ENCODE peak calls at places on chromosomes 5 and 9, in eight cellular contexts. One of them, this sample, is unnamed.

GRCh38 chr5:114726126-114726525 is 364.3 kb downstream of the KCNN2 start:
- DNase-seq in aorta: no peak
- DNase-seq in KBM-7: no peak
- DNase-seq in left lung: no peak
- DNase-seq in HCT116: no peak
- DNase-seq in type B pancreatic cell: no peak
- DNase-seq in progenitor cell of endocrine pancreas: no peak
- DNase-seq in left cardiac atrium: no peak
- DNase-seq in this sample: no peak

GRCh38 chr5:74953961-74954720 is 88.0 kb upstream of the FAM169A start:
- DNase-seq in aorta: no peak
- DNase-seq in KBM-7: no peak
- DNase-seq in left lung: no peak
- DNase-seq in HCT116: no peak
- DNase-seq in type B pancreatic cell: no peak
- DNase-seq in progenitor cell of endocrine pancreas: no peak
- DNase-seq in left cardiac atrium: no peak
- DNase-seq in this sample: no peak

GRCh38 chr5:78845487-78845886 is 139.6 kb downstream of the ARSB start:
- DNase-seq in aorta: no peak
- DNase-seq in KBM-7: no peak
- DNase-seq in left lung: no peak
- DNase-seq in HCT116: no peak
- DNase-seq in type B pancreatic cell: no peak
- DNase-seq in progenitor cell of endocrine pancreas: no peak
- DNase-seq in left cardiac atrium: no peak
- DNase-seq in this sample: no peak

GRCh38 chr5:138467711-138468132 is 2.4 kb downstream of the EGR1 start:
- DNase-seq in aorta: no peak
- DNase-seq in KBM-7: no peak
- DNase-seq in left lung: no peak
- DNase-seq in HCT116: no peak
- DNase-seq in type B pancreatic cell: no peak
- DNase-seq in progenitor cell of endocrine pancreas: no peak
- DNase-seq in left cardiac atrium: no peak
- DNase-seq in this sample: peak

GRCh38 chr5:169801781-169802180 is 164.7 kb downstream of the DOCK2 start:
- DNase-seq in aorta: no peak
- DNase-seq in KBM-7: no peak
- DNase-seq in left lung: no peak
- DNase-seq in HCT116: no peak
- DNase-seq in type B pancreatic cell: no peak
- DNase-seq in progenitor cell of endocrine pancreas: no peak
- DNase-seq in left cardiac atrium: no peak
- DNase-seq in this sample: no peak

GRCh38 chr5:83844320-83845068 is 123.8 kb upstream of the HAPLN1 start:
- DNase-seq in aorta: peak
- DNase-seq in KBM-7: peak
- DNase-seq in left lung: peak
- DNase-seq in HCT116: no peak
- DNase-seq in type B pancreatic cell: no peak
- DNase-seq in progenitor cell of endocrine pancreas: no peak
- DNase-seq in left cardiac atrium: peak
- DNase-seq in this sample: no peak

GRCh38 chr5:26948921-26949320 is 89.5 kb downstream of the CDH9 start:
- DNase-seq in aorta: no peak
- DNase-seq in KBM-7: no peak
- DNase-seq in left lung: no peak
- DNase-seq in HCT116: no peak
- DNase-seq in type B pancreatic cell: no peak
- DNase-seq in progenitor cell of endocrine pancreas: no peak
- DNase-seq in left cardiac atrium: no peak
- DNase-seq in this sample: no peak

GRCh38 chr5:3612561-3613175 is 17.0 kb downstream of the IRX1 start:
- DNase-seq in aorta: no peak
- DNase-seq in KBM-7: no peak
- DNase-seq in left lung: no peak
- DNase-seq in HCT116: no peak
- DNase-seq in type B pancreatic cell: no peak
- DNase-seq in progenitor cell of endocrine pancreas: no peak
- DNase-seq in left cardiac atrium: no peak
- DNase-seq in this sample: no peak

GRCh38 chr5:107254902-107255234 is 415.9 kb downstream of the EFNA5 start:
- DNase-seq in aorta: no peak
- DNase-seq in KBM-7: no peak
- DNase-seq in left lung: peak
- DNase-seq in HCT116: no peak
- DNase-seq in type B pancreatic cell: no peak
- DNase-seq in progenitor cell of endocrine pancreas: no peak
- DNase-seq in left cardiac atrium: no peak
- DNase-seq in this sample: no peak

GRCh38 chr9:113614843-113615648 is 151.5 kb downstream of the RGS3 start:
- DNase-seq in aorta: peak
- DNase-seq in KBM-7: no peak
- DNase-seq in left lung: no peak
- DNase-seq in HCT116: no peak
- DNase-seq in type B pancreatic cell: no peak
- DNase-seq in progenitor cell of endocrine pancreas: no peak
- DNase-seq in left cardiac atrium: peak
- DNase-seq in this sample: peak

GRCh38 chr5:72596956-72597355 is 89.7 kb upstream of the ZNF366 start:
- DNase-seq in aorta: no peak
- DNase-seq in KBM-7: no peak
- DNase-seq in left lung: no peak
- DNase-seq in HCT116: no peak
- DNase-seq in type B pancreatic cell: no peak
- DNase-seq in progenitor cell of endocrine pancreas: no peak
- DNase-seq in left cardiac atrium: no peak
- DNase-seq in this sample: no peak

GRCh38 chr5:9582406-9582805 is 36.5 kb upstream of the SEMA5A start:
- DNase-seq in aorta: no peak
- DNase-seq in KBM-7: no peak
- DNase-seq in left lung: no peak
- DNase-seq in HCT116: no peak
- DNase-seq in type B pancreatic cell: no peak
- DNase-seq in progenitor cell of endocrine pancreas: no peak
- DNase-seq in left cardiac atrium: no peak
- DNase-seq in this sample: no peak

GRCh38 chr9:99821187-99822095 is at the start of gene NR4A3:
- DNase-seq in aorta: peak
- DNase-seq in KBM-7: peak
- DNase-seq in left lung: peak
- DNase-seq in HCT116: peak
- DNase-seq in type B pancreatic cell: peak
- DNase-seq in progenitor cell of endocrine pancreas: peak
- DNase-seq in left cardiac atrium: peak
- DNase-seq in this sample: peak

GRCh38 chr5:115600771-115601170 is 1.5 kb downstream of the TICAM2 start:
- DNase-seq in aorta: no peak
- DNase-seq in KBM-7: no peak
- DNase-seq in left lung: no peak
- DNase-seq in HCT116: no peak
- DNase-seq in type B pancreatic cell: no peak
- DNase-seq in progenitor cell of endocrine pancreas: no peak
- DNase-seq in left cardiac atrium: no peak
- DNase-seq in this sample: no peak

GRCh38 chr5:35668794-35669193 is 51.1 kb downstream of the SPEF2 start:
- DNase-seq in aorta: no peak
- DNase-seq in KBM-7: peak
- DNase-seq in left lung: no peak
- DNase-seq in HCT116: no peak
- DNase-seq in type B pancreatic cell: no peak
- DNase-seq in progenitor cell of endocrine pancreas: no peak
- DNase-seq in left cardiac atrium: no peak
- DNase-seq in this sample: no peak

GRCh38 chr9:126947529-126947928 is 32.9 kb downstream of the RALGPS1 start:
- DNase-seq in aorta: no peak
- DNase-seq in KBM-7: no peak
- DNase-seq in left lung: no peak
- DNase-seq in HCT116: peak
- DNase-seq in type B pancreatic cell: no peak
- DNase-seq in progenitor cell of endocrine pancreas: no peak
- DNase-seq in left cardiac atrium: no peak
- DNase-seq in this sample: no peak

GRCh38 chr5:122228728-122229392 is 83.2 kb upstream of the SNCAIP start:
- DNase-seq in aorta: no peak
- DNase-seq in KBM-7: no peak
- DNase-seq in left lung: no peak
- DNase-seq in HCT116: no peak
- DNase-seq in type B pancreatic cell: no peak
- DNase-seq in progenitor cell of endocrine pancreas: no peak
- DNase-seq in left cardiac atrium: no peak
- DNase-seq in this sample: no peak

GRCh38 chr5:474826-475661 is 32.1 kb downstream of the EXOC3 start:
- DNase-seq in aorta: peak
- DNase-seq in KBM-7: no peak
- DNase-seq in left lung: peak
- DNase-seq in HCT116: no peak
- DNase-seq in type B pancreatic cell: no peak
- DNase-seq in progenitor cell of endocrine pancreas: no peak
- DNase-seq in left cardiac atrium: peak
- DNase-seq in this sample: peak

GRCh38 chr5:112124788-112125187 is 294.3 kb downstream of the EPB41L4A start:
- DNase-seq in aorta: no peak
- DNase-seq in KBM-7: peak
- DNase-seq in left lung: no peak
- DNase-seq in HCT116: no peak
- DNase-seq in type B pancreatic cell: no peak
- DNase-seq in progenitor cell of endocrine pancreas: no peak
- DNase-seq in left cardiac atrium: no peak
- DNase-seq in this sample: no peak

GRCh38 chr5:58240286-58240685 is 219.6 kb downstream of the PLK2 start:
- DNase-seq in aorta: no peak
- DNase-seq in KBM-7: no peak
- DNase-seq in left lung: no peak
- DNase-seq in HCT116: no peak
- DNase-seq in type B pancreatic cell: no peak
- DNase-seq in progenitor cell of endocrine pancreas: no peak
- DNase-seq in left cardiac atrium: no peak
- DNase-seq in this sample: no peak

GRCh38 chr9:93207326-93207814 is 23.4 kb downstream of the WNK2 start:
- DNase-seq in aorta: peak
- DNase-seq in KBM-7: no peak
- DNase-seq in left lung: peak
- DNase-seq in HCT116: no peak
- DNase-seq in type B pancreatic cell: no peak
- DNase-seq in progenitor cell of endocrine pancreas: no peak
- DNase-seq in left cardiac atrium: peak
- DNase-seq in this sample: peak

GRCh38 chr9:95171001-95171400 is 146.5 kb downstream of the FANCC start:
- DNase-seq in aorta: no peak
- DNase-seq in KBM-7: peak
- DNase-seq in left lung: no peak
- DNase-seq in HCT116: no peak
- DNase-seq in type B pancreatic cell: no peak
- DNase-seq in progenitor cell of endocrine pancreas: no peak
- DNase-seq in left cardiac atrium: no peak
- DNase-seq in this sample: no peak

GRCh38 chr5:96968074-96968473 is 32.2 kb downstream of the LNPEP start:
- DNase-seq in aorta: no peak
- DNase-seq in KBM-7: no peak
- DNase-seq in left lung: no peak
- DNase-seq in HCT116: peak
- DNase-seq in type B pancreatic cell: no peak
- DNase-seq in progenitor cell of endocrine pancreas: no peak
- DNase-seq in left cardiac atrium: no peak
- DNase-seq in this sample: no peak

GRCh38 chr5:11851965-11852745 is 52.1 kb downstream of the CTNND2 start:
- DNase-seq in aorta: no peak
- DNase-seq in KBM-7: no peak
- DNase-seq in left lung: no peak
- DNase-seq in HCT116: no peak
- DNase-seq in type B pancreatic cell: no peak
- DNase-seq in progenitor cell of endocrine pancreas: no peak
- DNase-seq in left cardiac atrium: no peak
- DNase-seq in this sample: no peak

GRCh38 chr5:143759368-143760136 is 52.4 kb upstream of the HMHB1 start:
- DNase-seq in aorta: no peak
- DNase-seq in KBM-7: no peak
- DNase-seq in left lung: no peak
- DNase-seq in HCT116: no peak
- DNase-seq in type B pancreatic cell: no peak
- DNase-seq in progenitor cell of endocrine pancreas: no peak
- DNase-seq in left cardiac atrium: no peak
- DNase-seq in this sample: no peak

GRCh38 chr5:87997662-87998061 is 271.0 kb downstream of the TMEM161B start:
- DNase-seq in aorta: no peak
- DNase-seq in KBM-7: no peak
- DNase-seq in left lung: no peak
- DNase-seq in HCT116: no peak
- DNase-seq in type B pancreatic cell: no peak
- DNase-seq in progenitor cell of endocrine pancreas: no peak
- DNase-seq in left cardiac atrium: no peak
- DNase-seq in this sample: no peak

GRCh38 chr5:76791461-76791860 is 27.4 kb upstream of the F2RL1 start:
- DNase-seq in aorta: no peak
- DNase-seq in KBM-7: no peak
- DNase-seq in left lung: no peak
- DNase-seq in HCT116: no peak
- DNase-seq in type B pancreatic cell: no peak
- DNase-seq in progenitor cell of endocrine pancreas: no peak
- DNase-seq in left cardiac atrium: no peak
- DNase-seq in this sample: no peak

GRCh38 chr9:6014668-6015270 is 655 bp downstream of the RANBP6 start:
- DNase-seq in aorta: no peak
- DNase-seq in KBM-7: no peak
- DNase-seq in left lung: no peak
- DNase-seq in HCT116: peak
- DNase-seq in type B pancreatic cell: no peak
- DNase-seq in progenitor cell of endocrine pancreas: no peak
- DNase-seq in left cardiac atrium: no peak
- DNase-seq in this sample: no peak

GRCh38 chr9:130630091-130630450 is 34.3 kb upstream of the PRDM12 start:
- DNase-seq in aorta: peak
- DNase-seq in KBM-7: no peak
- DNase-seq in left lung: no peak
- DNase-seq in HCT116: no peak
- DNase-seq in type B pancreatic cell: no peak
- DNase-seq in progenitor cell of endocrine pancreas: no peak
- DNase-seq in left cardiac atrium: no peak
- DNase-seq in this sample: no peak

GRCh38 chr9:127910613-127911205 is 6.1 kb downstream of the ST6GALNAC4 start:
- DNase-seq in aorta: no peak
- DNase-seq in KBM-7: no peak
- DNase-seq in left lung: no peak
- DNase-seq in HCT116: no peak
- DNase-seq in type B pancreatic cell: no peak
- DNase-seq in progenitor cell of endocrine pancreas: no peak
- DNase-seq in left cardiac atrium: no peak
- DNase-seq in this sample: no peak

GRCh38 chr9:72919246-72919945 is 33.5 kb downstream of the ALDH1A1 start:
- DNase-seq in aorta: no peak
- DNase-seq in KBM-7: no peak
- DNase-seq in left lung: no peak
- DNase-seq in HCT116: no peak
- DNase-seq in type B pancreatic cell: no peak
- DNase-seq in progenitor cell of endocrine pancreas: no peak
- DNase-seq in left cardiac atrium: no peak
- DNase-seq in this sample: no peak

GRCh38 chr9:123883634-123884033 is 46.3 kb downstream of the DENND1A start:
- DNase-seq in aorta: no peak
- DNase-seq in KBM-7: no peak
- DNase-seq in left lung: no peak
- DNase-seq in HCT116: no peak
- DNase-seq in type B pancreatic cell: no peak
- DNase-seq in progenitor cell of endocrine pancreas: no peak
- DNase-seq in left cardiac atrium: no peak
- DNase-seq in this sample: no peak

GRCh38 chr5:147611483-147611882 is 101.6 kb upstream of the DPYSL3 start:
- DNase-seq in aorta: no peak
- DNase-seq in KBM-7: no peak
- DNase-seq in left lung: no peak
- DNase-seq in HCT116: no peak
- DNase-seq in type B pancreatic cell: no peak
- DNase-seq in progenitor cell of endocrine pancreas: no peak
- DNase-seq in left cardiac atrium: no peak
- DNase-seq in this sample: no peak

GRCh38 chr9:136228107-136228875 is 17.3 kb downstream of the QSOX2 start:
- DNase-seq in aorta: no peak
- DNase-seq in KBM-7: no peak
- DNase-seq in left lung: peak
- DNase-seq in HCT116: peak
- DNase-seq in type B pancreatic cell: no peak
- DNase-seq in progenitor cell of endocrine pancreas: no peak
- DNase-seq in left cardiac atrium: no peak
- DNase-seq in this sample: no peak

This sample was measured in ovary.